ENCODE peak calls at places on chromosomes 7 and 10, in nine cellular contexts. L is IMR-90, X is right lobe of liver, V is uterus, E is WERI-Rb-1, B is GM12865, O is natural killer cell, S is stomach, J is prostate gland. P is an unnamed sample.

GRCh38 chr10:12949248-12949647 is 52.3 kb downstream of the CCDC3 start:
- DNase-seq in B (no peak), E (no peak), J (no peak), X (no peak), L (no peak), O (no peak), V (no peak), S (no peak), P (no peak)

GRCh38 chr10:52318136-52318810 is 4.2 kb downstream of the DKK1 start:
- DNase-seq in V (no peak), X (no peak), E (no peak), L (peak), J (no peak), O (no peak), S (no peak), B (no peak), P (no peak)

GRCh38 chr7:88775838-88776237 is 16.3 kb downstream of the ZNF804B start:
- DNase-seq in V (no peak), E (no peak), B (no peak), S (no peak), X (no peak), L (no peak), O (no peak), J (no peak), P (no peak)

GRCh38 chr10:42177077-42177792 is 461.1 kb downstream of the ZNF33B start:
- DNase-seq in V (no peak), J (no peak), X (no peak), O (no peak), E (no peak), S (no peak), L (no peak), B (no peak), P (no peak)

GRCh38 chr10:1392127-1392526 is 335.9 kb downstream of the WDR37 start:
- DNase-seq in V (no peak), O (no peak), S (no peak), L (no peak), B (no peak), E (no peak), J (no peak), X (no peak), P (no peak)

GRCh38 chr10:4623757-4624420 is 202.1 kb upstream of the AKR1E2 start:
- DNase-seq in J (no peak), X (no peak), S (no peak), O (no peak), E (no peak), B (no peak), V (no peak), L (peak), P (no peak)

GRCh38 chr10:71685554-71686202 is 33.9 kb downstream of the C10orf105 start:
- DNase-seq in X (no peak), J (no peak), V (no peak), B (no peak), E (peak), O (no peak), L (no peak), S (no peak), P (no peak)

GRCh38 chr7:10708447-10708846 is 265.2 kb upstream of the PHF14 start:
- DNase-seq in E (peak), J (no peak), O (no peak), L (no peak), V (no peak), S (no peak), X (no peak), B (peak), P (no peak)

GRCh38 chr7:151199196-151199874 is 11.0 kb downstream of the H2BK1 start:
- DNase-seq in J (no peak), E (peak), B (no peak), O (no peak), S (no peak), X (no peak), V (peak), L (no peak), P (no peak)

GRCh38 chr7:151113344-151114150 is 27.3 kb downstream of the AGAP3 start:
- DNase-seq in L (peak), O (no peak), X (no peak), V (no peak), S (no peak), B (no peak), E (no peak), J (peak), P (no peak)

GRCh38 chr7:103148131-103148993 is 537 bp downstream of the NAPEPLD start:
- DNase-seq in S (no peak), B (peak), J (no peak), E (no peak), L (no peak), V (no peak), O (no peak), X (no peak), P (no peak)

GRCh38 chr7:40612298-40612697 is 477.5 kb downstream of the SUGCT start:
- DNase-seq in S (no peak), J (no peak), L (no peak), X (no peak), O (no peak), E (no peak), V (no peak), B (no peak), P (no peak)

GRCh38 chr10:100396605-100397004 is 49.6 kb downstream of the SCD start:
- DNase-seq in J (no peak), O (no peak), X (no peak), V (no peak), B (no peak), E (no peak), S (no peak), L (no peak), P (no peak)

GRCh38 chr10:4129866-4130455 is 345.0 kb upstream of the KLF6 start:
- DNase-seq in B (no peak), X (no peak), O (no peak), E (no peak), J (no peak), V (no peak), L (no peak), S (no peak), P (no peak)

GRCh38 chr10:4316166-4316810 is 509.7 kb upstream of the AKR1E2 start:
- DNase-seq in X (no peak), E (peak), B (no peak), O (no peak), J (no peak), V (no peak), L (peak), S (no peak), P (no peak)

GRCh38 chr7:157522189-157522588 is 185.4 kb downstream of the DNAJB6 start:
- DNase-seq in S (peak), X (no peak), J (no peak), V (no peak), L (no peak), O (no peak), B (no peak), E (no peak), P (no peak)

GRCh38 chr7:93861325-93861949 is 29.1 kb downstream of the TFPI2 start:
- DNase-seq in V (no peak), X (no peak), E (no peak), O (no peak), J (no peak), L (no peak), B (no peak), S (no peak), P (no peak)

GRCh38 chr10:101073631-101074030 is 11.8 kb downstream of the KAZALD1 start:
- DNase-seq in O (no peak), B (no peak), S (no peak), X (no peak), J (no peak), E (no peak), V (no peak), L (no peak), P (no peak)

GRCh38 chr10:47206449-47207279 is 93.3 kb upstream of the GDF10 start:
- DNase-seq in B (no peak), X (no peak), L (no peak), J (no peak), O (no peak), S (no peak), V (no peak), E (no peak), P (no peak)

GRCh38 chr7:13990319-13990983 is 985 bp upstream of the ETV1 start:
- DNase-seq in X (peak), V (peak), J (peak), E (peak), S (peak), L (peak), B (peak), O (no peak), P (no peak)

GRCh38 chr10:20466731-20467130 is 430.4 kb downstream of the NEBL start:
- DNase-seq in E (no peak), V (no peak), J (no peak), L (peak), X (no peak), O (no peak), B (no peak), S (no peak), P (no peak)
- TF ChIP-seq CTCF in E (no peak), V (no peak), J (no peak), L (no peak), X (no peak), O (no peak), B (no peak), S (no peak), P (no peak)

GRCh38 chr10:17847586-17848296 is 38.6 kb downstream of the MRC1 start:
- DNase-seq in L (peak), X (no peak), O (no peak), E (peak), J (no peak), S (no peak), B (no peak), V (no peak), P (no peak)
- TF ChIP-seq CTCF in L (peak), X (no peak), O (peak), E (no peak), J (peak), S (no peak), B (no peak), V (peak), P (peak)

GRCh38 chr7:145850636-145851035 is 266.0 kb upstream of the CNTNAP2 start:
- DNase-seq in O (no peak), L (no peak), V (no peak), J (no peak), B (no peak), X (no peak), S (no peak), E (no peak), P (no peak)

GRCh38 chr7:145845345-145845744 is 271.3 kb upstream of the CNTNAP2 start:
- DNase-seq in L (no peak), J (no peak), E (no peak), V (no peak), B (no peak), O (no peak), S (no peak), X (no peak), P (no peak)

DNA sequence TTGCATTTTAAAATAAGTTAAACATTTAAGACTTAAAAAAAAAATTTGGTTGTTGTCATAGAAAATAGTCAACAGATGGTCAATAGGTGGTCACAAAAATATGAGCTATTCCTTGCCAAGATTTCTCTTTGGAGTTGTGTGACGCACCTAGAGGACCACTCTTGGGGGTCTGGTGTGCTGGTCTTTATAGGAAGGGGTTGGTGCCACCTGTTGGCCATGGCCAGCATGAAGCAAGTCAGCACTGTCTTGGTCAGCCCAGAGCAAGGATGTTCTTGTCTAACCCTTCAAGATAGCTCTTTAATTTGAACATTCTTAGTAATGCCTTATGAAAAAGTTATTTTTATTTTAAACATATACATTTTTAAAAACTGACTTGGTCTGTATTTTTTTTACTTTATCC is 267.9 kb upstream of the CNTNAP2 start:
- DNase-seq in L (no peak), J (no peak), X (no peak), S (no peak), O (no peak), V (no peak), B (no peak), E (peak), P (no peak)
- TF ChIP-seq CTCF in L (no peak), J (no peak), X (no peak), S (no peak), O (no peak), V (no peak), B (no peak), E (peak), P (peak)

GRCh38 chr7:104252409-104253134 is 44.8 kb upstream of the ORC5 start:
- DNase-seq in V (no peak), B (peak), S (no peak), L (no peak), J (no peak), E (peak), X (no peak), O (no peak), P (no peak)
- TF ChIP-seq CTCF in V (no peak), B (peak), S (no peak), L (no peak), J (no peak), E (peak), X (peak), O (no peak), P (no peak)

GRCh38 chr10:115029452-115030375 is 63.5 kb upstream of the ATRNL1 start:
- DNase-seq in E (no peak), V (no peak), O (no peak), J (no peak), L (no peak), B (no peak), X (no peak), S (no peak), P (no peak)

GRCh38 chr10:115028419-115028818 is 64.7 kb upstream of the ATRNL1 start:
- DNase-seq in X (no peak), L (no peak), B (no peak), E (no peak), V (no peak), S (no peak), J (no peak), O (no peak), P (no peak)

GRCh38 chr10:115022754-115023153 is 70.4 kb upstream of the ATRNL1 start:
- DNase-seq in B (peak), V (no peak), O (no peak), S (no peak), X (no peak), E (peak), J (no peak), L (no peak), P (no peak)

GRCh38 chr10:115030483-115031200 is 62.5 kb upstream of the ATRNL1 start:
- DNase-seq in E (no peak), L (no peak), X (no peak), S (no peak), J (no peak), B (no peak), V (no peak), O (no peak), P (no peak)

DNA sequence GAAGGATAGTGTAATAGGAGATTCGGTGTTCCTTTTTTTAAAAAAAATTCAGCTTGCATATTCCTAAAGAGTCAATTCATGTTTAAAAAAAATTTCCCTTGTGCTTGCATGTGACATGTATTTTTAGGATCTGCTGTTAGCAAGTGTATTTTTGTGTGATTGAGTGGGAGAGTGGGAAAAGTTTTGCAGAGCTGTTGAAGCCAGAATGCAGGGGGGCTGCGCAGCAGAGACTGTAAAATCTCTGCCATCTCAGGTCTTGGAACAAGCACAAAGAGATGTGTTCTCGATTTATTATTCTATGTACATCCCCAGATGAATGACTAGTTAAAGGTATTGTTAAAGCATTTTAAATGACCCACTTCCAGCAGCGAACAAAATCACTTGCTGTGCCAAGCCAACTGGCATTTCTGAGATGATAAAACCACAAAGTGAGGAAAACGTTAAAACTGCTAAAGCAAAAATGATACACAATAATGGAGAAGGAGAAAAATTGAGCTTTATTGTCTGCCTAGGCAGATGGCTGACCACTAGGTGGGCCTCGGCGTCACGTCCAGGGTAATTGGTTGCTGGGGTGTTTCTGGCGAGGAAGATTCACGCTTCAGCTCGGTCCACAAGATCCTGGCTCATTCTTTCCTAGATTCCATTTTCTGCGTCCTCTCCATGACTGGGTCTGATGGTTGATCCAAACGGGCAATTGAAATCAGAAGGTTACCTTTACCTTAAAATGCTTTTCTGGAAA is 67.0 kb upstream of the ATRNL1 start:
- DNase-seq in S (no peak), E (peak), B (no peak), X (no peak), V (no peak), J (no peak), O (no peak), L (no peak), P (no peak)
- TF ChIP-seq CTCF in S (no peak), E (peak), B (no peak), X (no peak), V (peak), J (no peak), O (no peak), L (no peak), P (no peak)

DNA sequence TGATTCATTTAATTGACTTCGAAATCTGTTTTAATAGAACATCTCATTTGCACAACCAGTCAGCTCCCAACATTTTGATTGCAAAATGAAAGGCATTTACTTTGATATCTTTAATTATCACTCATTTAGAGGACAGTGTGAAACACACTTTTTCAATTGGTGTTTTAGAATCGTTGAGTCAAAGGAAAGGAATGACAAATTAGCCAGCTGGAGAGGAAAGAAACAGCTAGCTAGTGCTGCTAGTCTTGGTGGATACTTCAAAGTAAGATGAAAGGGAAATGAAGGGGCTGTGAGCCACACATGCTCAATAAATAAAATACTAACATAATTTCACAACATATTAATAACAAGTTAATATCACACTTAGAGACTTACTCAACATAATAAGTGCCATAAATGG is 570.2 kb downstream of the PHTF2 start:
- DNase-seq in V (no peak), O (no peak), E (no peak), X (no peak), B (no peak), L (no peak), S (no peak), J (no peak), P (no peak)
- TF ChIP-seq CTCF in V (no peak), O (no peak), E (no peak), X (no peak), B (no peak), L (no peak), S (no peak), J (no peak), P (no peak)

GRCh38 chr7:111855161-111855841 is 293.0 kb upstream of the IMMP2L start:
- DNase-seq in O (no peak), V (peak), S (peak), X (no peak), J (peak), B (peak), E (peak), L (peak), P (no peak)
- TF ChIP-seq CTCF in O (no peak), V (peak), S (no peak), X (peak), J (peak), B (peak), E (peak), L (peak), P (peak)

GRCh38 chr7:5827755-5828154 is 46.3 kb upstream of the RNF216 start:
- DNase-seq in S (no peak), X (peak), L (no peak), O (no peak), E (peak), B (peak), V (no peak), J (no peak), P (no peak)
- TF ChIP-seq CTCF in S (no peak), X (peak), L (peak), O (peak), E (peak), B (peak), V (no peak), J (no peak), P (peak)

DNA sequence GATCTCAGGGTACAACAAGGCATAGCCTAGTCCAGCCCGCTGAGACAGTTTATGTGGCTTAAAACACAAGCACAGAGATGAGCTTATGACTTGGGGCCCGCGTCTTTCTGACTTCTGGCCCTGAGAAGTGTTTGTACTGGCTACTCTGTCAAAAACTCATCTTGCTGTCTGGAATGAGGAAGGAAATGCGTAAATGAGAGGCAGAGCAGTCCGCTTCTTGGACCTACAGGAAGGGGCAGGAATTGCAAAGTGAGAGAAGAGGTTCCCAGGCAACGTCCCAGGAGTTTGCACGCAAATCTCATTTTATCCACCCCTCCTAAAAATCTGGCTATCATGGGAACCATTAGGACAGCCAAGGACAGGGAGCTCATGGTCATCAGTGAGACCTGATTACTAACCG is 5.5 kb downstream of the ANXA11 start:
- DNase-seq in J (no peak), B (no peak), O (no peak), X (no peak), S (peak), L (peak), V (peak), E (no peak), P (no peak)
- TF ChIP-seq CTCF in J (peak), B (no peak), O (no peak), X (no peak), S (peak), L (peak), V (no peak), E (no peak), P (no peak)

GRCh38 chr7:137791947-137792346 is 54.8 kb downstream of the DGKI start:
- DNase-seq in X (no peak), B (no peak), S (no peak), J (no peak), V (no peak), O (no peak), L (no peak), E (no peak), P (no peak)
- TF ChIP-seq CTCF in X (no peak), B (no peak), S (no peak), J (no peak), V (no peak), O (no peak), L (no peak), E (no peak), P (no peak)

P was measured in D721Med.